ENCODE peak calls at places on chromosomes 12 and 14, in seven cellular contexts. I, K, T, X, D, G and U are unnamed samples.

GRCh38 chr12:45886685-45887084 is 103.7 kb downstream of the SCAF11 start:
- DNase-seq in D (no peak), X (no peak), G (no peak), K (no peak), T (no peak), I (no peak), U (no peak)

GRCh38 chr12:47649381-47649780 is 56.4 kb downstream of the RPAP3 start:
- DNase-seq in I (no peak), X (no peak), T (no peak), K (no peak), G (no peak), D (no peak), U (no peak)

GRCh38 chr12:1533205-1533601 is 61.2 kb downstream of the FBXL14 start:
- DNase-seq in X (no peak), T (no peak), G (no peak), D (no peak), I (peak; percentile 79), K (no peak), U (peak; percentile 46)

GRCh38 chr12:10235761-10236631 is 23.3 kb downstream of the GABARAPL1 start:
- DNase-seq in D (peak; percentile 16), X (no peak), G (peak; percentile 37), T (no peak), K (no peak), I (peak; percentile 57), U (no peak)

GRCh38 chr14:89477391-89477790 is 60.4 kb upstream of the FOXN3 start:
- DNase-seq in G (no peak), K (no peak), X (no peak), T (no peak), I (no peak), D (no peak), U (no peak)

GRCh38 chr12:22287776-22288621 is 46.5 kb downstream of the ST8SIA1 start:
- DNase-seq in I (no peak), T (no peak), D (no peak), K (no peak), G (peak; percentile 10), X (no peak), U (no peak)

GRCh38 chr12:69173358-69173757 is 66.0 kb upstream of the CPSF6 start:
- DNase-seq in I (no peak), D (no peak), K (no peak), T (no peak), G (no peak), X (no peak), U (no peak)

GRCh38 chr14:68592948-68593347 is 199.9 kb downstream of the ZFP36L1 start:
- DNase-seq in I (no peak), G (no peak), X (no peak), K (no peak), D (no peak), T (no peak), U (no peak)

GRCh38 chr12:93223440-93224426 is 154.0 kb upstream of the NUDT4 start:
- DNase-seq in I (no peak), G (no peak), X (no peak), T (no peak), D (peak; percentile 14), K (no peak), U (no peak)

GRCh38 chr12:57430117-57430930 is 519 bp downstream of the R3HDM2 start:
- DNase-seq in G (no peak), I (peak; percentile 66), D (no peak), X (peak; percentile 64), K (peak; percentile 23), T (no peak), U (no peak)

GRCh38 chr12:53380104-53380796 is at the start of gene SP1:
- DNase-seq in I (peak; percentile 91), T (peak; percentile 83), D (peak; percentile 61), G (peak; percentile 97), X (peak; percentile 89), K (peak; percentile 98), U (peak; percentile 62)

GRCh38 chr12:80912906-80913769 is 24.6 kb downstream of the LIN7A start:
- DNase-seq in G (no peak), X (no peak), T (no peak), I (no peak), D (no peak), K (no peak), U (no peak)

GRCh38 chr12:115774148-115774905 is 503.2 kb downstream of the MED13L start:
- DNase-seq in X (no peak), I (no peak), D (no peak), T (no peak), K (no peak), G (no peak), U (no peak)